ENCODE peak calls at places on chromosomes 13 and 19, in six cellular contexts. T is heart left ventricle, R is tibial nerve, C is lower leg skin, L is A549, B is uterus. D is an unnamed sample.

GRCh38 chr13:28684257-28684656 is 25.3 kb downstream of the POMP start:
- DNase-seq in C (no peak), B (no peak), T (no peak), L (no peak), R (no peak), D (peak; percentile 46)

GRCh38 chr13:37403776-37404497 is 194.6 kb downstream of the POSTN start:
- DNase-seq in B (no peak), C (no peak), T (no peak), L (no peak), R (no peak), D (no peak)

GRCh38 chr13:72637561-72637960 is 89.9 kb downstream of the MZT1 start:
- DNase-seq in R (no peak), T (no peak), C (no peak), B (no peak), L (no peak), D (no peak)

GRCh38 chr13:22789916-22790315 is 390.9 kb upstream of the SGCG start:
- DNase-seq in L (no peak), R (no peak), C (no peak), T (no peak), B (no peak), D (no peak)

GRCh38 chr13:24270639-24271131 is 38.7 kb upstream of the C1QTNF9 start:
- DNase-seq in R (peak; percentile 35), T (peak; percentile 72), C (peak; percentile 47), B (peak; percentile 36), L (no peak), D (peak; percentile 86)

GRCh38 chr13:105184221-105184620 is 1351.2 kb downstream of the EFNB2 start:
- DNase-seq in T (no peak), R (no peak), L (no peak), B (no peak), C (no peak), D (no peak)

GRCh38 chr13:110714798-110715394 is 1.4 kb downstream of the ING1 start:
- DNase-seq in T (peak; percentile 79), C (peak; percentile 67), R (peak; percentile 41), B (peak; percentile 66), L (no peak), D (peak; percentile 68)

GRCh38 chr19:38062959-38063786 is 156.2 kb downstream of the SIPA1L3 start:
- DNase-seq in R (no peak), C (no peak), B (no peak), L (no peak), T (no peak), D (no peak)

GRCh38 chr19:8460516-8461298 is 15.9 kb downstream of the HNRNPM start:
- DNase-seq in T (no peak), R (no peak), B (no peak), L (no peak), C (no peak), D (no peak)

GRCh38 chr19:14769201-14769600 is 9.2 kb downstream of the ADGRE2 start:
- DNase-seq in R (no peak), T (no peak), C (no peak), L (no peak), B (no peak), D (no peak)

GRCh38 chr13:80131204-80131603 is 209.7 kb downstream of the SPRY2 start:
- DNase-seq in C (peak; percentile 23), T (peak; percentile 82), L (peak; percentile 49), R (peak; percentile 44), B (peak; percentile 37), D (peak; percentile 86)

GRCh38 chr13:110554946-110555345 is 6.6 kb downstream of the RAB20 start:
- DNase-seq in C (no peak), T (no peak), B (no peak), R (no peak), L (no peak), D (no peak)

GRCh38 chr19:29845576-29846176 is 33.9 kb downstream of the CCNE1 start:
- DNase-seq in C (peak; percentile 23), B (peak; percentile 19), T (no peak), L (peak; percentile 87), R (no peak), D (no peak)

GRCh38 chr13:48304132-48304876 is 753 bp downstream of the RB1 start:
- DNase-seq in C (no peak), B (no peak), T (peak; percentile 47), R (no peak), L (peak; percentile 6), D (peak; percentile 55)

GRCh38 chr13:96991072-96991471 is 3.2 kb downstream of the OXGR1 start:
- DNase-seq in L (no peak), T (no peak), C (no peak), R (no peak), B (no peak), D (no peak)

GRCh38 chr13:46738055-46738454 is 58.9 kb downstream of the ESD start:
- DNase-seq in T (no peak), L (no peak), B (no peak), C (no peak), R (no peak), D (no peak)

GRCh38 chr13:113109151-113110047 is 3.8 kb downstream of the F7 start:
- DNase-seq in T (no peak), R (no peak), B (no peak), C (no peak), L (no peak), D (peak; percentile 17)

GRCh38 chr19:41323430-41324125 is 13.6 kb downstream of the CCDC97 start:
- DNase-seq in C (peak; percentile 75), B (peak; percentile 92), L (peak; percentile 93), T (peak; percentile 67), R (peak; percentile 65), D (no peak)

GRCh38 chr19:1608414-1609391 is 3.4 kb upstream of the UQCR11 start:
- DNase-seq in L (no peak), C (no peak), B (no peak), T (no peak), R (no peak), D (no peak)

GRCh38 chr19:29687897-29688728 is 22.9 kb downstream of the PLEKHF1 start:
- DNase-seq in B (no peak), R (no peak), T (no peak), L (no peak), C (no peak), D (no peak)

GRCh38 chr19:5784581-5785147 is at the start of gene PRR22:
- DNase-seq in L (no peak), C (no peak), T (no peak), R (no peak), B (no peak), D (no peak)

GRCh38 chr19:33450689-33451088 is 70.9 kb downstream of the PEPD start:
- DNase-seq in T (no peak), C (no peak), L (no peak), R (no peak), B (no peak), D (no peak)

GRCh38 chr19:10011974-10012373 is 1.3 kb upstream of the RDH8 start:
- DNase-seq in L (no peak), T (no peak), C (peak; percentile 64), B (no peak), R (no peak), D (no peak)

GRCh38 chr13:62875118-62875640 is 1459.5 kb upstream of the PCDH20 start:
- DNase-seq in C (no peak), T (no peak), R (no peak), L (no peak), B (no peak), D (no peak)

GRCh38 chr13:86608739-86609138 is 809.5 kb upstream of the SLITRK6 start:
- DNase-seq in B (no peak), T (no peak), C (no peak), R (no peak), L (no peak), D (no peak)

GRCh38 chr19:1944088-1944915 is 3.3 kb downstream of the CSNK1G2 start:
- DNase-seq in T (no peak), L (no peak), R (no peak), B (no peak), C (no peak), D (no peak)

GRCh38 chr13:114062754-114063153 is 69.7 kb downstream of the RASA3 start:
- DNase-seq in R (no peak), L (no peak), T (no peak), C (no peak), B (no peak), D (no peak)

GRCh38 chr19:17121736-17122293 is 46.2 kb downstream of the MYO9B start:
- DNase-seq in B (no peak), T (no peak), L (no peak), C (no peak), R (no peak), D (no peak)

GRCh38 chr13:57624565-57625435 is 6.7 kb upstream of the PCDH17 start:
- DNase-seq in B (no peak), T (peak; percentile 28), R (no peak), L (no peak), C (peak; percentile 19), D (peak; percentile 53)

GRCh38 chr19:35994868-35995654 is at the start of gene SDHAF1:
- DNase-seq in L (peak; percentile 100), B (peak; percentile 96), T (peak; percentile 97), C (peak; percentile 94), R (peak; percentile 92), D (peak; percentile 99)

GRCh38 chr13:88000239-88000638 is 329.1 kb downstream of the SLITRK5 start:
- DNase-seq in B (no peak), C (no peak), L (no peak), T (no peak), R (no peak), D (no peak)

GRCh38 chr13:95714142-95714832 is 37.3 kb downstream of the DNAJC3 start:
- DNase-seq in C (no peak), R (no peak), T (no peak), B (no peak), L (peak; percentile 22), D (no peak)

GRCh38 chr13:83452292-83452950 is 429.9 kb downstream of the SLITRK1 start:
- DNase-seq in T (no peak), L (no peak), B (no peak), C (no peak), R (no peak), D (no peak)

GRCh38 chr13:19860884-19861655 is 2.4 kb downstream of the ZMYM5 start:
- DNase-seq in T (no peak), L (no peak), R (no peak), C (no peak), B (no peak), D (no peak)
- H3K4me3 ChIP-seq in T (peak overlapping the region; percentile 93), L (peak overlapping the region; percentile 67), R (peak overlapping the region; percentile 94), C (no peak overlapping the region), B (no peak overlapping the region), D (no peak overlapping the region)

GRCh38 chr13:103009061-103009840 is 57.0 kb downstream of the SLC10A2 start:
- DNase-seq in C (no peak), R (no peak), L (no peak), B (no peak), T (no peak), D (no peak)
- TF ChIP-seq POLR2A in C (no peak), R (no peak), L (no peak), B (no peak), T (no peak), D (no peak)

GRCh38 chr19:44212250-44212864 is at the start of gene ZNF227:
- DNase-seq in L (peak; percentile 86), R (peak; percentile 77), B (peak; percentile 93), T (peak; percentile 92), C (peak; percentile 91), D (peak; percentile 91)

GRCh38 chr19:44207126-44207803 is 5.1 kb upstream of the ZNF227 start:
- DNase-seq in C (peak; percentile 87), L (peak; percentile 95), R (peak; percentile 62), B (peak; percentile 85), T (peak; percentile 91), D (peak; percentile 91)

GRCh38 chr19:44212865-44213346 is 574 bp downstream of the ZNF227 start:
- DNase-seq in L (no peak), B (no peak), R (no peak), T (no peak), C (no peak), D (no peak)
- H3K4me3 ChIP-seq in L (peak overlapping the region; percentile 77), B (peak overlapping the region; percentile 79), R (peak overlapping the region; percentile 72), T (peak overlapping the region; percentile 73), C (peak overlapping the region; percentile 57), D (peak overlapping the region; percentile 74)

GRCh38 chr19:18340990-18341868 is 831 bp downstream of the PGPEP1 start:
- DNase-seq in B (peak; percentile 66), T (peak; percentile 61), L (no peak), R (peak; percentile 21), C (no peak), D (peak; percentile 71)
- TF ChIP-seq POLR2A in B (no peak), T (no peak), L (no peak), R (peak; percentile 15), C (no peak), D (no peak)

D was measured in right lobe of liver.